ENCODE peak calls at places on chromosome 21, in eight cellular contexts. T is stomach, Q is A549, K is body of pancreas, V is tibial nerve, M is HCT116, I is Peyer's patch, N is GM12878. Z is an unnamed sample.

GRCh38 chr21:23543334-23543733 is 2063.9 kb downstream of the MRPL39 start:
- DNase-seq in M (no peak), K (no peak), V (no peak), I (no peak), T (no peak), Q (no peak), N (no peak), Z (no peak)

GRCh38 chr21:43211085-43212071 is 42.6 kb downstream of the CRYAA start:
- DNase-seq in T (peak; percentile 92), K (peak; percentile 61), Q (no peak), N (no peak), V (peak; percentile 20), M (peak; percentile 4), I (peak; percentile 86), Z (no peak)

GRCh38 chr21:16073571-16073970 is 343.8 kb downstream of the USP25 start:
- DNase-seq in N (no peak), I (no peak), Q (no peak), K (no peak), M (no peak), V (no peak), T (no peak), Z (no peak)

GRCh38 chr21:15138475-15138874 is 73.7 kb upstream of the NRIP1 start:
- DNase-seq in K (peak; percentile 69), Q (no peak), I (peak; percentile 57), N (no peak), T (peak; percentile 39), M (no peak), V (no peak), Z (no peak)

GRCh38 chr21:22575165-22575584 is 1577.0 kb downstream of the NCAM2 start:
- DNase-seq in T (no peak), Q (no peak), M (no peak), N (no peak), K (no peak), I (no peak), V (no peak), Z (no peak)

GRCh38 chr21:44989943-44990780 is 50.3 kb downstream of the SLX9 start:
- DNase-seq in I (no peak), V (no peak), T (no peak), M (no peak), N (no peak), Q (no peak), K (no peak), Z (no peak)

GRCh38 chr21:44950016-44950326 is 10.1 kb downstream of the SLX9 start:
- DNase-seq in M (no peak), V (no peak), I (no peak), K (no peak), T (no peak), N (no peak), Q (no peak), Z (no peak)

GRCh38 chr21:44727321-44727720 is 15.9 kb upstream of the TSPEAR start:
- DNase-seq in V (no peak), Q (no peak), I (peak; percentile 15), N (no peak), T (no peak), M (no peak), K (no peak), Z (no peak)

GRCh38 chr21:42811960-42812359 is 67.4 kb downstream of the WDR4 start:
- DNase-seq in V (no peak), I (no peak), Q (no peak), N (no peak), T (no peak), M (no peak), K (no peak), Z (no peak)

GRCh38 chr21:26177741-26178452 is 7.3 kb upstream of the APP start:
- DNase-seq in T (no peak), V (no peak), I (no peak), Q (no peak), M (no peak), K (no peak), N (no peak), Z (no peak)

GRCh38 chr21:44017601-44018000 is 5.5 kb downstream of the TRAPPC10 start:
- DNase-seq in I (no peak), N (no peak), V (no peak), T (no peak), Q (no peak), M (no peak), K (no peak), Z (no peak)

GRCh38 chr21:44024257-44024656 is 12.1 kb downstream of the TRAPPC10 start:
- DNase-seq in K (no peak), T (no peak), V (no peak), Q (no peak), N (no peak), I (no peak), M (no peak), Z (no peak)

GRCh38 chr21:41361053-41361785 is 608 bp upstream of the MX2 start:
- DNase-seq in N (no peak), Q (no peak), V (no peak), I (peak; percentile 72), T (no peak), K (peak; percentile 11), M (no peak), Z (no peak)

GRCh38 chr21:41360072-41360821 is 1.6 kb upstream of the MX2 start:
- DNase-seq in V (peak; percentile 53), M (no peak), T (peak; percentile 79), K (peak; percentile 72), Q (no peak), I (peak; percentile 89), N (no peak), Z (peak; percentile 55)

GRCh38 chr21:41362605-41363369 is 960 bp downstream of the MX2 start:
- DNase-seq in M (no peak), V (no peak), Q (no peak), I (peak; percentile 52), T (no peak), N (no peak), K (no peak), Z (no peak)

GRCh38 chr21:41363370-41364270 is 1.8 kb downstream of the MX2 start:
- DNase-seq in K (peak; percentile 6), I (peak; percentile 34), N (no peak), Q (no peak), V (no peak), T (no peak), M (no peak), Z (no peak)

DNA sequence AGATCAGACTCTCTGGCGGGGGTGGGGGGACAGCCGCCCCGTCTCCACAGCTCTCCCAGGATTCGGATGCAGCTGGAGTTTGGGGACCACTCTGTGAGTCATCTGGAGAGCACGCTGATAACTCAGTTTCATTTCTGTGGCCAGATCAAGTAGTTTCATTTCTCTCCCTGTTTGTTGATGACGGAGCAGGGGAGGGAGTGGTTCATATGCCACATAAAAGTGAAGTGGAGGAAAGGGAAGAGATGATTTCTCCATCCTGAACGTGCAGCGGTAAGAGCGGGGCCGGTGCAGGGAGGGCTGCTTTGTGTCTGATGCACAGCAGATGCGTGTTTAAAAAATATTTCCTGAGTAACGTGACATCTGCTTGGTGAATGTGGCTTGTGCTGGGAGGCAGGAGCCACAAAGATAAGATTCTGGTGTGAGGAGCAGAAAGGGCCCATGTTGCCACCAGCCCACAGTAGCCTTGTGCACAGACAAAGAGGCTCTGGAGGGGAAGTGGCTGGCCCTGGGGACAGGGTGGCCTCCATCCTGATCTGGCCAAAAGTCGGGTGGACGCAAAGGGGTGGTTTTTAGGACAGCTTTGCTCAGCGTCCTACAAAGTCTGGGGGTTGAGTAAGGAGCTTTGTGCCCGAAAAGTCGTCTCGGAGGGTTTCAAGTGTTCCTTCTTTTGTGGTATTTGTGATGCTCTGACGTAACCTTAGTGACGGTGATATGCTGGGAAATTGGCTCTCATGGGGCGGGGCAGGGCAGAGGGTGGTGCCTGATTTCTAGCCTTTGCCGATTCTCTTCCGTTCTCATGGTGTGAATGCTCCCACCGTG is at the start of gene MX2:
- DNase-seq in Q (no peak), V (peak; percentile 52), M (no peak), K (peak; percentile 20), I (peak; percentile 75), N (peak; percentile 91), T (peak; percentile 66), Z (peak; percentile 59)
- H3K27ac ChIP-seq in Q (no peak within 1 kb of the TSS), V (peak within 1 kb of the TSS; percentile 92), M (no peak within 1 kb of the TSS), K (peak within 1 kb of the TSS; percentile 80), I (peak within 1 kb of the TSS; percentile 89), N (peak within 1 kb of the TSS; percentile 89), T (peak within 1 kb of the TSS; percentile 82), Z (peak within 1 kb of the TSS; percentile 83)

DNA sequence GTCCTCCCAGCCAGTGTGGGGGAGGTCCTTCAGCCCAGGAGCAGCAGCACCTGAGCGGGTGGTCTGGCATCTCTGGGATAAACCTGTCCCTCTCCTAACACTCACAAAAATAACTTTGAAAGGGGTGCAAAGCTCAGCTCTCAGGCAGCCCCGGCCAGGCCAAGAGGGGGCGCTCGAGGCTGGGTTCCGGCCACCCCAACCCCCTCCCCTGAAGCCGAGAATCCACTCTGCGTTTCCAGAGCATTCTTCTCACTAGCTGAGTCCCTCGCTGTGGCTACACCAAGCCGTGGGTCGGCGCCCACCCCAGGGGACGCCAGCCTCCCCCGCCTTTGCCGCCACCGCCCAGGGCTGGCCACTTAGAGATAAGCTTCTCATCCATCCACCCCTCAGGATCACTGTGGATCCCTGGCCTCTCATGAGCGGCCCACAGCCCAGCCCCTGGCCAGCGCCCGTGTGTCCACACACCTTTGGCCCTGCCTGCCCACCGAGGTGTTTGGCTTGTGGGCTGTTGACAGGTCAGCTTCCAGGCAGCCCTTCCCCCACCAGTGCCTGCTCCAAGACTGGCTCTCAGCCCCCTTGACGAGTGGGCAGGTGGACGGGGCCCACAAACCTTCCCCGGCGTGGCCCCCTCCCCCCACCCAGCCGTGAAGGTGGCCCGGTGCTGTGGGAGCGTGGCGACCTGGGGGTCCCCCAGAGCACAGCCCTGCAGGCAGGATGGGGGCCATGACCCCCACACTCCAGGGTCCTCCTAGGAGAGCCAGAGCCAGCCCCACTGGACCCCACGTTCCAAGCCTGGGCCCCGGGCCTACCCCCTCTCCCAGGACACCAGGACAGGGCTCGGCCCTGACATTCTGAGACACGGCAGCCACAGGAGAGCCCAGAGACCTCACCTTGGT is 1.9 kb downstream of the FTCD start:
- DNase-seq in N (no peak), M (no peak), K (peak; percentile 65), I (peak; percentile 66), Q (no peak), T (peak; percentile 58), V (peak; percentile 14), Z (peak; percentile 24)
- TF ChIP-seq POLR2A in N (no peak), M (no peak), K (no peak), I (no peak), Q (no peak), T (no peak), V (no peak), Z (no peak)

GRCh38 chr21:34845521-34846213 is 176.9 kb downstream of the CLIC6 start:
- DNase-seq in I (no peak), K (no peak), M (peak; percentile 75), N (peak; percentile 60), T (peak; percentile 82), Q (no peak), V (no peak), Z (peak; percentile 26)
- H3K4me3 ChIP-seq in I (no peak overlapping the region), K (no peak overlapping the region), M (peak overlapping the region; percentile 33), N (no peak overlapping the region), T (no peak overlapping the region), Q (no peak overlapping the region), V (no peak overlapping the region), Z (no peak overlapping the region)

GRCh38 chr21:32368386-32368785 is 24.4 kb downstream of the URB1 start:
- DNase-seq in I (no peak), Q (no peak), M (no peak), N (no peak), T (no peak), V (no peak), K (no peak), Z (no peak)
- H3K27ac ChIP-seq in I (no peak overlapping the region), Q (no peak overlapping the region), M (no peak overlapping the region), N (no peak overlapping the region), T (no peak overlapping the region), V (no peak overlapping the region), K (no peak overlapping the region), Z (no peak overlapping the region)

DNA sequence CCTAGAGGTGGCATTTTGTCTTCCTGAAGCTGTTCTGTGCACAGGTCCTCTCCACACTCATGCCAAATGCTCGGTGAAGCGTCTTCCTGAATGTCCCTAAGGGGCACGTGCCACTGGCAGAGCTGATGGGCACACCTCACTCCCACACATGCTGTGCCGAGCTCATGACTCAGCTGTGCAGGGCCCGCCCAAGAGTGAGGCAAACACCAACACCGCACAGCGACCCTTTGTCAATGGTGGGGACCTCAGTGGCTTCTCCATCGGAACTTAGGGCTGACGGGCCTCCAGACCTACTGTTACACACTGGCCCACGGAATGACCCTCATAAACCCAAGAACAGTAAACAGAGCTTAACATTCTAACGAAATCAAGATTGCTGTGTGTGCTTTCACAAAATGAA is 89.2 kb downstream of the SIM2 start:
- DNase-seq in M (peak; percentile 46), N (no peak), I (peak; percentile 68), K (no peak), T (peak; percentile 62), V (no peak), Q (peak; percentile 61), Z (no peak)
- TF ChIP-seq POLR2A in M (no peak), N (no peak), I (no peak), K (no peak), T (no peak), V (no peak), Q (no peak), Z (no peak)